ENCODE peak calls at places on chromosome 12, in four cellular contexts. N is A549, R is lower leg skin, O is esophagus muscularis mucosa. K is an unnamed sample.
A peak's percentile ranks its signal among the peaks of the same experiment; 100 is the strongest.

GRCh38 chr12:23707270-23707669 is 242.2 kb downstream of the SOX5 start:
- DNase-seq in R (no peak), O (no peak), N (no peak), K (no peak)

GRCh38 chr12:10667581-10667980 is 6.3 kb downstream of the STYK1 start:
- DNase-seq in N (no peak), R (no peak), O (no peak), K (no peak)

GRCh38 chr12:70590549-70591226 is 46.5 kb downstream of the PTPRB start:
- DNase-seq in O (no peak), N (no peak), R (no peak), K (no peak)

GRCh38 chr12:123266679-123267277 is 4.9 kb downstream of the CDK2AP1 start:
- DNase-seq in R (no peak), N (no peak), O (no peak), K (no peak)

GRCh38 chr12:95633049-95633545 is 81.8 kb upstream of the USP44 start:
- DNase-seq in R (peak; percentile 88), O (no peak), N (peak; percentile 92), K (no peak)

GRCh38 chr12:99059824-99060526 is 414.9 kb downstream of the APAF1 start:
- DNase-seq in O (no peak), R (no peak), N (no peak), K (no peak)

GRCh38 chr12:43847427-43847826 is 11.5 kb downstream of the TMEM117 start:
- DNase-seq in O (no peak), N (no peak), R (no peak), K (no peak)

GRCh38 chr12:12540261-12541013 is 22.2 kb downstream of the DUSP16 start:
- DNase-seq in R (no peak), O (no peak), N (no peak), K (no peak)

GRCh38 chr12:21026302-21026701 is 104.7 kb upstream of the SLCO1B1 start:
- DNase-seq in R (no peak), O (no peak), N (no peak), K (no peak)

GRCh38 chr12:130870442-130871285 is 1.2 kb upstream of the RAN start:
- DNase-seq in N (peak; percentile 98), O (peak; percentile 93), R (peak; percentile 94), K (peak; percentile 51)

GRCh38 chr12:3668479-3669165 is 84.3 kb downstream of the CRACR2A start:
- DNase-seq in R (no peak), N (no peak), O (no peak), K (no peak)

GRCh38 chr12:131608740-131609665 is 101.9 kb upstream of the SFSWAP start:
- DNase-seq in R (peak; percentile 95), N (peak; percentile 79), O (peak; percentile 94), K (peak; percentile 87)

GRCh38 chr12:69779928-69780327 is 41.3 kb downstream of the RAB3IP start:
- DNase-seq in R (no peak), N (peak; percentile 30), O (no peak), K (peak; percentile 22)

GRCh38 chr12:113467154-113467513 is 4.5 kb downstream of the LHX5 start:
- DNase-seq in R (peak; percentile 83), O (no peak), N (no peak), K (no peak)

GRCh38 chr12:132154941-132155770 is 10.9 kb downstream of the NOC4L start:
- DNase-seq in N (no peak), R (no peak), O (no peak), K (no peak)

GRCh38 chr12:50017047-50017446 is 8.2 kb downstream of the RACGAP1 start:
- DNase-seq in O (peak; percentile 94), R (peak; percentile 87), N (no peak), K (peak; percentile 69)

GRCh38 chr12:71871116-71871515 is 31.6 kb downstream of the TBC1D15 start:
- DNase-seq in O (no peak), N (no peak), R (no peak), K (no peak)

GRCh38 chr12:89960607-89961394 is 252.2 kb upstream of the ATP2B1 start:
- DNase-seq in N (no peak), O (no peak), R (no peak), K (no peak)

GRCh38 chr12:24378548-24379011 is 429.1 kb upstream of the SOX5 start:
- DNase-seq in O (no peak), N (no peak), R (no peak), K (no peak)

GRCh38 chr12:58592817-58593216 is 327.5 kb downstream of the LRIG3 start:
- DNase-seq in R (no peak), O (no peak), N (no peak), K (peak; percentile 54)

GRCh38 chr12:132153501-132154340 is 9.5 kb downstream of the NOC4L start:
- DNase-seq in N (peak; percentile 85), R (no peak), O (no peak), K (peak; percentile 69)

GRCh38 chr12:80472912-80473500 is 29.0 kb downstream of the PTPRQ start:
- DNase-seq in O (no peak), N (peak; percentile 7), R (no peak), K (no peak)

GRCh38 chr12:19388131-19388549 is 51.2 kb upstream of the AEBP2 start:
- DNase-seq in R (peak; percentile 80), N (no peak), O (no peak), K (no peak)

GRCh38 chr12:6958609-6959375 is 7.6 kb downstream of the PTPN6 start:
- DNase-seq in N (no peak), O (no peak), R (no peak), K (no peak)

GRCh38 chr12:4628406-4628805 is 20.4 kb downstream of the AKAP3 start:
- DNase-seq in O (no peak), N (no peak), R (no peak), K (no peak)

GRCh38 chr12:51132693-51133092 is 40.2 kb downstream of the TFCP2 start:
- DNase-seq in N (no peak), O (no peak), R (no peak), K (no peak)

GRCh38 chr12:32920506-32921085 is 24.0 kb upstream of the PKP2 start:
- DNase-seq in N (no peak), R (no peak), O (no peak), K (no peak)

GRCh38 chr12:69368171-69368570 is 8.6 kb downstream of the YEATS4 start:
- DNase-seq in N (no peak), R (no peak), O (no peak), K (no peak)

GRCh38 chr12:12126551-12126950 is 55.8 kb downstream of the BCL2L14 start:
- DNase-seq in R (no peak), O (no peak), N (no peak), K (no peak)

GRCh38 chr12:54926246-54926645 is 58.3 kb downstream of the TESPA1 start:
- DNase-seq in R (no peak), N (no peak), O (no peak), K (no peak)

GRCh38 chr12:66297080-66297479 is 5.2 kb upstream of the HELB start:
- DNase-seq in R (no peak), O (no peak), N (no peak), K (no peak)

GRCh38 chr12:90449611-90450010 is 505.4 kb downstream of the CCER1 start:
- DNase-seq in R (no peak), N (no peak), O (no peak), K (no peak)

GRCh38 chr12:68611094-68611818 is 557 bp downstream of the RAP1B start:
- DNase-seq in N (peak; percentile 18), O (peak; percentile 93), R (peak; percentile 94), K (peak; percentile 69)

GRCh38 chr12:89556976-89557375 is 31.1 kb upstream of the POC1B start:
- DNase-seq in O (no peak), R (no peak), N (no peak), K (no peak)

GRCh38 chr12:64656429-64656828 is 46.1 kb downstream of the RASSF3 start:
- DNase-seq in R (no peak), N (no peak), O (no peak), K (no peak)
- TF ChIP-seq POLR2A in R (no peak), N (no peak), O (no peak), K (no peak)

GRCh38 chr12:62861586-62861985 is 73.4 kb downstream of the PPM1H start:
- DNase-seq in O (no peak), N (no peak), R (no peak), K (no peak)
- H3K4me3 ChIP-seq in O (no peak overlapping the region), N (no peak overlapping the region), R (no peak overlapping the region), K (no peak overlapping the region)

GRCh38 chr12:120468271-120468845 is 1.2 kb downstream of the SRSF9 start:
- DNase-seq in R (peak; percentile 84), O (no peak), N (peak; percentile 25), K (peak; percentile 48)
- TF ChIP-seq POLR2A in R (no peak), O (no peak), N (no peak), K (no peak)

DNA sequence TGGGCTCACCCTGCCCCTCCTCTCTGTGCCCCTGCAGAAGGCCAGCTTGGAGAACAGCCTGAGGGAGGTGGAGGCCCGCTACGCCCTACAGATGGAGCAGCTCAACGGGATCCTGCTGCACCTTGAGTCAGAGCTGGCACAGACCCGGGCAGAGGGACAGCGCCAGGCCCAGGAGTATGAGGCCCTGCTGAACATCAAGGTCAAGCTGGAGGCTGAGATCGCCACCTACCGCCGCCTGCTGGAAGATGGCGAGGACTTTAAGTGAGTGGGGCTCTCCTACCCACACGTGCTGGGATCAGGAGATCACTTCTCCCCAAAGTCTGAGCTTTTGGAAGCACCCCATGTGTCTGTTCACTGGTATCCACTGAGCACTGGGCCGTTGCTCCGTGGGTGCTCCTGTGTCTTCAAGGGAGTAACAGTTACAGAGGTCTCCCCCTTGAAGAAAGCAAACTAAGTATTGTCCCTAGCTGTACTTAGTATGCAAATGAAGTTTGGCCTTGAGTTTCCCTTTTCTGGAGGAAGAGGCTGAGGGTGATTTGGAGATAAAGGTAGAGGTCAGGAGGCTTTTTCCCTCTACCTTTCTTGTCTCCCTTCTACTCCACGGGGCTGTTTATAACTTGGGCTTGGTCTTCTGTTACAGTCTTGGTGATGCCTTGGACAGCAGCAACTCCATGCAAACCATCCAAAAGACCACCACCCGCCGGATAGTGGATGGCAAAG is 3.3 kb downstream of the KRT18 start:
- DNase-seq in N (no peak), R (no peak), O (no peak), K (peak; percentile 60)
- H3K4me3 ChIP-seq in N (peak overlapping the region; percentile 91), R (no peak overlapping the region), O (no peak overlapping the region), K (no peak overlapping the region)

GRCh38 chr12:62933220-62933870 is 1.6 kb downstream of the PPM1H start:
- DNase-seq in O (no peak), R (no peak), N (peak; percentile 72), K (peak; percentile 54)

GRCh38 chr12:62931481-62931880 is 3.5 kb downstream of the PPM1H start:
- DNase-seq in O (no peak), R (no peak), N (no peak), K (no peak)

GRCh38 chr12:62930546-62931425 is 4.2 kb downstream of the PPM1H start:
- DNase-seq in O (no peak), R (no peak), N (no peak), K (no peak)

GRCh38 chr12:62933871-62934798 is 815 bp downstream of the PPM1H start:
- DNase-seq in O (no peak), R (peak; percentile 85), N (peak; percentile 48), K (peak; percentile 48)

GRCh38 chr12:62934799-62935674 is at the start of gene PPM1H:
- DNase-seq in N (peak; percentile 96), R (peak; percentile 86), O (no peak), K (peak; percentile 76)
- TF ChIP-seq POLR2A in N (peak; percentile 87), R (no peak), O (no peak), K (no peak)

K was measured in testis.